ENCODE peak calls at places on chromosomes 4 and X, in four cellular contexts. One of them, this sample, is unnamed.

GRCh38 chrX:53287493-53288138 is 6.2 kb upstream of the IQSEC2 start:
- DNase-seq in A549: no peak
- DNase-seq in GM23338: no peak
- DNase-seq in cardiac muscle cell: peak
- DNase-seq in this sample: peak

GRCh38 chrX:150229030-150229429 is 134.1 kb upstream of the MAMLD1 start:
- DNase-seq in A549: no peak
- DNase-seq in cardiac muscle cell: no peak
- DNase-seq in GM23338: no peak
- DNase-seq in this sample: no peak

GRCh38 chrX:101028562-101028961 is 23.3 kb downstream of the TRMT2B start:
- DNase-seq in cardiac muscle cell: no peak
- DNase-seq in GM23338: no peak
- DNase-seq in A549: no peak
- DNase-seq in this sample: no peak

GRCh38 chr4:11355224-11355623 is 73.5 kb downstream of the HS3ST1 start:
- DNase-seq in GM23338: peak
- DNase-seq in A549: no peak
- DNase-seq in cardiac muscle cell: no peak
- DNase-seq in this sample: no peak

GRCh38 chr4:186144596-186145569 is 40.4 kb downstream of the FAM149A start:
- DNase-seq in GM23338: peak
- DNase-seq in A549: peak
- DNase-seq in cardiac muscle cell: peak
- DNase-seq in this sample: no peak

GRCh38 chrX:42755820-42756219 is 22.1 kb downstream of the PPP1R2C start:
- DNase-seq in A549: peak
- DNase-seq in cardiac muscle cell: peak
- DNase-seq in GM23338: no peak
- DNase-seq in this sample: no peak

GRCh38 chr4:78644744-78645330 is 93.3 kb downstream of the ANXA3 start:
- DNase-seq in GM23338: peak
- DNase-seq in A549: peak
- DNase-seq in cardiac muscle cell: peak
- DNase-seq in this sample: peak

GRCh38 chr4:102627831-102628523 is 126.8 kb downstream of the NFKB1 start:
- DNase-seq in cardiac muscle cell: peak
- DNase-seq in A549: peak
- DNase-seq in GM23338: no peak
- DNase-seq in this sample: peak

GRCh38 chr4:114659386-114660008 is 60.9 kb downstream of the UGT8 start:
- DNase-seq in GM23338: peak
- DNase-seq in cardiac muscle cell: peak
- DNase-seq in A549: peak
- DNase-seq in this sample: peak

DNA sequence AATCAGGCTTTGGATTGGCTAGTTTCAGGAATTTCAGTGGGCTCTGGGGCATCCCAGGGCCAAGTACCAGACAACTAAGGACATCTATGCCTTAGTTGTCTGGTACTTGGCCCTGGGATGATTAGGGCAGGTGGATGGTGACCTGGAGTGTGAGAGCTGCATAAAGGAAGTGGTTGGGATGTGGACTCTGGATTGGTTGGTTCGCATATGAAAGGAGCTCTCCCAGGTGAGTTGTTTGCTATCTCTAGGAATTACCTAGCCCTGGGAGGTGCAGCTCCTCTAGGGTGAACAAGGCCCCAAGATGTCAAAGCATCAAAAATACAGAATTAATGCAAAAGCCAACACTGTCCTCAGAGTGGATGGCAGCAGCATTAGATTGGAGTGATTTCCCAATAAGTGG is 109.6 kb downstream of the NHS start:
- DNase-seq in GM23338: peak
- DNase-seq in A549: no peak
- DNase-seq in cardiac muscle cell: no peak
- DNase-seq in this sample: no peak
- TF ChIP-seq CTCF in GM23338: no peak
- TF ChIP-seq CTCF in A549: no peak
- TF ChIP-seq CTCF in cardiac muscle cell: no peak
- TF ChIP-seq CTCF in this sample: no peak

GRCh38 chr4:108155373-108155772 is 13.4 kb downstream of the LEF1 start:
- DNase-seq in A549: no peak
- DNase-seq in GM23338: peak
- DNase-seq in cardiac muscle cell: no peak
- DNase-seq in this sample: no peak

GRCh38 chr4:108152980-108153379 is 15.8 kb downstream of the LEF1 start:
- DNase-seq in A549: no peak
- DNase-seq in GM23338: no peak
- DNase-seq in cardiac muscle cell: no peak
- DNase-seq in this sample: no peak

GRCh38 chr4:108159845-108160244 is 8.9 kb downstream of the LEF1 start:
- DNase-seq in cardiac muscle cell: no peak
- DNase-seq in GM23338: no peak
- DNase-seq in A549: no peak
- DNase-seq in this sample: no peak

GRCh38 chr4:108157655-108158054 is 11.1 kb downstream of the LEF1 start:
- DNase-seq in A549: no peak
- DNase-seq in cardiac muscle cell: no peak
- DNase-seq in GM23338: no peak
- DNase-seq in this sample: no peak

DNA sequence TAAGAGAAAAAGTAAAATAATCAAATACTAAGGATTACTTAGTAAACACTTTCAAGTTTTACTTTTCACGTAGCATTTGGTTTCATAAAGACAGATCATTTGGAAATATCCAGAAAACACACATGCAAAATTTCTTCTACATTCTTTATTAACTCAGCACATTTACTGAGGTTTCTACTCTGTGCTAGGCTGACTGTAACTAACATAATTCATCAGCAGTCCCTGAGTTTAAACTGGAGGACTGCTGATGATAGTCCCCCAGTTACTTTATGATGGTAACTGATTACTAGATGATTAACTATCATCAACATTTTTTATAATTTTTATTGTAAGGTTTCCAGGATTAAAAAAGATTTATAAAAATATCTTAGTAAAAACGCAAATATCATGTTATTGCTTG is 12.3 kb downstream of the LEF1 start:
- DNase-seq in A549: no peak
- DNase-seq in GM23338: no peak
- DNase-seq in cardiac muscle cell: no peak
- DNase-seq in this sample: no peak
- H3K4me3 ChIP-seq in A549: no peak
- H3K4me3 ChIP-seq in GM23338: no peak
- H3K4me3 ChIP-seq in cardiac muscle cell: no peak
- H3K4me3 ChIP-seq in this sample: no peak

DNA sequence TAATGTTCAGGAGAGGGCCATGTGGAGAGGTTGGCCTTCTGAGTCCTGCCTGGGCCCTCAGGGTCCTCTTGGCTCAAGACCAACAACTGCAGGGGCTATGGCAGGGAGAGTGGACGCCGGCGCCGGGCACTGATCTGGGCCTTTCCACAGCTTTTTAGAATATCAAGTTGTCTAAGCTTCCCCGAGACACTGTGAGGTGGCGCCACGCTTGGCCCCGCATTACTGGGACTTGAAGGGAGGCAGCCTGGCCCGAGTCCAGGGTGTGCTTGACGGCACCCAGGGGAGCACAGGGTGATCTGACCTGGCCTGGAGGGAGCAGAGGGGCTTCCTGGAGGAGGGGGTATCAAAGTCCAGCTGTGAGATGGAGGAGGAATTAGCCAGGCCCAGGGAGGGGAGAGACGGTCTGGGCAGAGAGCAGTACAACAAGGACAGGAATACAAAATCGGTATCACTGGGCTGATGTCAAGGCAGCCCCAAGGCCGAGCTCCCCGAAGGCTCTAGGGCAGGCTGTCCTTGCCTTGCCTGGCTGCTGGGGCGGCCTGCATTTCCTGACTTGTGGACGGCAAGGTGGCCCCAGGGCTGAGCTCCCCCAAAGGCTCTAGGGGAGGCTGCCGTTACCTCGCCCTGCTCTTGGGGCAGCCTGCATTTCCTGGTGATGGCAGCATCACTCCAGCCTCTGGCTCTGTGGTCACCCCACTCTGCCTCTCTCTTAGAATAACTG is 28.1 kb downstream of the ABLIM2 start:
- DNase-seq in cardiac muscle cell: no peak
- DNase-seq in GM23338: no peak
- DNase-seq in A549: no peak
- DNase-seq in this sample: no peak
- TF ChIP-seq CTCF in cardiac muscle cell: no peak
- TF ChIP-seq CTCF in GM23338: no peak
- TF ChIP-seq CTCF in A549: no peak
- TF ChIP-seq CTCF in this sample: no peak

GRCh38 chr4:1137063-1137771 is 23.9 kb upstream of the RNF212 start:
- DNase-seq in A549: no peak
- DNase-seq in cardiac muscle cell: peak
- DNase-seq in GM23338: no peak
- DNase-seq in this sample: no peak
- H3K4me3 ChIP-seq in A549: no peak
- H3K4me3 ChIP-seq in cardiac muscle cell: no peak
- H3K4me3 ChIP-seq in GM23338: no peak
- H3K4me3 ChIP-seq in this sample: no peak

GRCh38 chrX:131747173-131747572 is 203.3 kb downstream of the OR13H1 start:
- DNase-seq in A549: peak
- DNase-seq in cardiac muscle cell: no peak
- DNase-seq in GM23338: no peak
- DNase-seq in this sample: no peak

GRCh38 chrX:131745942-131746489 is 202.1 kb downstream of the OR13H1 start:
- DNase-seq in A549: no peak
- DNase-seq in GM23338: no peak
- DNase-seq in cardiac muscle cell: no peak
- DNase-seq in this sample: no peak

GRCh38 chrX:131741103-131741581 is 197.3 kb downstream of the OR13H1 start:
- DNase-seq in cardiac muscle cell: no peak
- DNase-seq in A549: no peak
- DNase-seq in GM23338: no peak
- DNase-seq in this sample: no peak

GRCh38 chrX:131746491-131746968 is 202.7 kb downstream of the OR13H1 start:
- DNase-seq in GM23338: no peak
- DNase-seq in cardiac muscle cell: no peak
- DNase-seq in A549: peak
- DNase-seq in this sample: no peak
- TF ChIP-seq CTCF in GM23338: no peak
- TF ChIP-seq CTCF in cardiac muscle cell: no peak
- TF ChIP-seq CTCF in A549: peak
- TF ChIP-seq CTCF in this sample: no peak

GRCh38 chr4:106371166-106371565 is 2.6 kb upstream of the GIMD1 start:
- DNase-seq in cardiac muscle cell: no peak
- DNase-seq in GM23338: no peak
- DNase-seq in A549: no peak
- DNase-seq in this sample: no peak

GRCh38 chr4:106367072-106367471 is 1.5 kb downstream of the GIMD1 start:
- DNase-seq in A549: no peak
- DNase-seq in cardiac muscle cell: no peak
- DNase-seq in GM23338: no peak
- DNase-seq in this sample: no peak

GRCh38 chr4:106370214-106370613 is 1.6 kb upstream of the GIMD1 start:
- DNase-seq in cardiac muscle cell: no peak
- DNase-seq in GM23338: no peak
- DNase-seq in A549: no peak
- DNase-seq in this sample: no peak

GRCh38 chr4:106368678-106369077 is at the start of gene GIMD1:
- DNase-seq in A549: no peak
- DNase-seq in cardiac muscle cell: no peak
- DNase-seq in GM23338: no peak
- DNase-seq in this sample: no peak

DNA sequence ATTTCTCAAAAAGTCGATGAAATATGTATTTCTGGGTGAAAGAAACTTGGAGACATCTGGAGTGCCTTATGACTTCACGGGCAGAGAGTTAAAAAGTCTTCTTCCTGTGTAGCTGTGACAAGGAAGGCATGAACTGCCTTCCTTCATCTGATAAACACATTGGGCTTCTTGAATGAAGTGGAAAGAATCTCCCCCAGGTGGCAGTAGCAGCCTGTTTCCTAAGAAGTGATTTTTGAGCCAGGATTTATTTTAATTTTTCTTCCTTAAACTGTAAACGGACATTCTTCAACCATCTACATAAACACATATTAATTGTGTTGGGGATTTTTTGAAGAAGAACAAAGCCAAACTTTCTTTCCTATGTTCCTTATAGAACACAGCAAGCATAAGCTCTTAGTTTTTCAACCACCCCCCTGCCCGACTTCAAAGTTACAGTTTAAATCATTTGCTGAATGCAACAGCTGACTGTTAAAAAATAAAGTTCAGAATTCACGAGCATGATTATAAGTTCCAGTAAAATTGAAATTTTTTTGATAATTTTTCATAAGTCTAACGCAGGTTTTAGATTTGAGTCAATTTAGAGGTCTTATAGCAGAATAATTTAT is 980 bp upstream of the GIMD1 start:
- DNase-seq in cardiac muscle cell: peak
- DNase-seq in A549: peak
- DNase-seq in GM23338: peak
- DNase-seq in this sample: peak
- H3K4me3 ChIP-seq in cardiac muscle cell: no peak
- H3K4me3 ChIP-seq in A549: no peak
- H3K4me3 ChIP-seq in GM23338: no peak
- H3K4me3 ChIP-seq in this sample: no peak

GRCh38 chr4:6693274-6694176 is at the start of gene S100P:
- DNase-seq in A549: no peak
- DNase-seq in GM23338: no peak
- DNase-seq in cardiac muscle cell: peak
- DNase-seq in this sample: no peak

GRCh38 chr4:6697096-6697495 is 3.4 kb downstream of the S100P start:
- DNase-seq in cardiac muscle cell: no peak
- DNase-seq in GM23338: no peak
- DNase-seq in A549: no peak
- DNase-seq in this sample: no peak

GRCh38 chr4:6694177-6694901 is 661 bp downstream of the S100P start:
- DNase-seq in GM23338: no peak
- DNase-seq in cardiac muscle cell: no peak
- DNase-seq in A549: no peak
- DNase-seq in this sample: no peak

GRCh38 chr4:6696611-6697010 is 2.9 kb downstream of the S100P start:
- DNase-seq in cardiac muscle cell: no peak
- DNase-seq in A549: no peak
- DNase-seq in GM23338: no peak
- DNase-seq in this sample: no peak

GRCh38 chr4:6695660-6696581 is 2.2 kb downstream of the S100P start:
- DNase-seq in cardiac muscle cell: no peak
- DNase-seq in GM23338: no peak
- DNase-seq in A549: peak
- DNase-seq in this sample: no peak
- TF ChIP-seq CTCF in cardiac muscle cell: no peak
- TF ChIP-seq CTCF in GM23338: no peak
- TF ChIP-seq CTCF in A549: no peak
- TF ChIP-seq CTCF in this sample: no peak

GRCh38 chrX:261858-262390 is 19.3 kb upstream of the PLCXD1 start:
- DNase-seq in cardiac muscle cell: no peak
- DNase-seq in A549: peak
- DNase-seq in GM23338: no peak
- DNase-seq in this sample: no peak
- H3K4me3 ChIP-seq in cardiac muscle cell: no peak
- H3K4me3 ChIP-seq in A549: peak
- H3K4me3 ChIP-seq in GM23338: no peak
- H3K4me3 ChIP-seq in this sample: no peak

This sample was measured in HFF-Myc.